ENCODE peak calls at places on chromosome 21, in four cellular contexts. I is Peyer's patch, N is EL, U is T1000. T is an unnamed sample.

GRCh38 chr21:43333301-43334062 is 93.4 kb downstream of the SIK1 start:
- DNase-seq in I (no peak), N (peak), U (peak), T (no peak)

GRCh38 chr21:42424848-42425602 is 21.3 kb downstream of the UBASH3A start:
- DNase-seq in I (peak), N (no peak), U (no peak), T (peak)

GRCh38 chr21:46605759-46606426 is 1.0 kb upstream of the S100B start:
- DNase-seq in I (peak), N (no peak), U (no peak), T (no peak)

GRCh38 chr21:25133939-25134338 is 473.3 kb downstream of the MRPL39 start:
- DNase-seq in I (no peak), N (peak), U (no peak), T (no peak)

GRCh38 chr21:16169102-16169511 is 439.3 kb downstream of the USP25 start:
- DNase-seq in I (no peak), N (peak), U (no peak), T (no peak)

GRCh38 chr21:45318146-45318555 is 30.5 kb upstream of the POFUT2 start:
- DNase-seq in I (no peak), N (no peak), U (no peak), T (no peak)

GRCh38 chr21:44838038-44838895 is 20.4 kb upstream of the SUMO3 start:
- DNase-seq in I (peak), N (no peak), U (no peak), T (no peak)

GRCh38 chr21:24217141-24217540 is 1390.1 kb downstream of the MRPL39 start:
- DNase-seq in I (no peak), N (no peak), U (no peak), T (no peak)

GRCh38 chr21:42777757-42778344 is 101.5 kb downstream of the WDR4 start:
- DNase-seq in I (peak), N (no peak), U (no peak), T (no peak)

GRCh38 chr21:42578761-42579415 is 65.2 kb downstream of the SLC37A1 start:
- DNase-seq in I (peak), N (no peak), U (no peak), T (no peak)

GRCh38 chr21:43785134-43785533 is 4.2 kb upstream of the RRP1 start:
- DNase-seq in I (no peak), N (no peak), U (no peak), T (no peak)

GRCh38 chr21:38505654-38506523 is 7.6 kb upstream of the ERG start:
- DNase-seq in I (no peak), N (peak), U (no peak), T (no peak)

GRCh38 chr21:34817821-34818662 is 149.2 kb downstream of the CLIC6 start:
- DNase-seq in I (peak), N (no peak), U (no peak), T (no peak)

T was measured in T follicular helper cell.